ENCODE peak calls at places on chromosomes 13 and 19, in four cellular contexts. N is esophagus squamous epithelium, T is lower leg skin, P is ovary. B is an unnamed sample.

GRCh38 chr19:14385492-14385891 is 4.2 kb downstream of the ADGRE5 start:
- DNase-seq in P (no peak), N (no peak), T (no peak), B (no peak)

GRCh38 chr19:39003188-39003587 is 27.6 kb upstream of the FBXO17 start:
- DNase-seq in P (no peak), N (no peak), T (no peak), B (no peak)

GRCh38 chr13:79562557-79562956 is 81.6 kb downstream of the NDFIP2 start:
- DNase-seq in T (no peak), N (no peak), P (no peak), B (no peak)

GRCh38 chr19:15673176-15673654 is 328 bp downstream of the CYP4F12 start:
- DNase-seq in N (no peak), P (no peak), T (no peak), B (peak)

GRCh38 chr13:58964048-58964447 is 1199.7 kb downstream of the DIAPH3 start:
- DNase-seq in N (no peak), P (no peak), T (no peak), B (no peak)

GRCh38 chr19:7705387-7706187 is 3.7 kb upstream of the FCER2 start:
- DNase-seq in P (no peak), N (no peak), T (peak), B (no peak)

GRCh38 chr13:107864543-107865460 is 350.5 kb downstream of the LIG4 start:
- DNase-seq in T (no peak), N (no peak), P (no peak), B (no peak)

GRCh38 chr19:5036733-5037681 is 68.1 kb downstream of the KDM4B start:
- DNase-seq in P (peak), T (no peak), N (no peak), B (peak)

GRCh38 chr13:27004389-27004788 is 167.2 kb downstream of the USP12 start:
- DNase-seq in P (no peak), N (no peak), T (peak), B (no peak)

GRCh38 chr19:41945135-41945766 is 13.9 kb downstream of the RABAC1 start:
- DNase-seq in T (no peak), N (peak), P (no peak), B (no peak)

GRCh38 chr19:44949550-44949949 is 3.7 kb downstream of the APOC2 start:
- DNase-seq in N (no peak), P (no peak), T (no peak), B (no peak)

GRCh38 chr19:44948763-44949374 is 3.0 kb downstream of the APOC2 start:
- DNase-seq in N (no peak), P (no peak), T (no peak), B (no peak)

GRCh38 chr19:44954278-44954648 is 917 bp upstream of the CLPTM1 start:
- DNase-seq in N (no peak), T (no peak), P (no peak), B (no peak)

GRCh38 chr19:44948237-44948636 is 2.4 kb downstream of the APOC2 start:
- DNase-seq in P (no peak), T (no peak), N (no peak), B (peak)

GRCh38 chr19:44951179-44952159 is 3.7 kb upstream of the CLPTM1 start:
- DNase-seq in T (no peak), N (no peak), P (peak), B (no peak)
- H3K4me3 ChIP-seq in T (no peak), N (no peak), P (no peak), B (no peak)

GRCh38 chr13:48412881-48413351 is at the start of gene LPAR6:
- DNase-seq in P (no peak), T (no peak), N (no peak), B (no peak)
- TF ChIP-seq POLR2A in P (peak), T (no peak), N (peak), B (peak)

DNA sequence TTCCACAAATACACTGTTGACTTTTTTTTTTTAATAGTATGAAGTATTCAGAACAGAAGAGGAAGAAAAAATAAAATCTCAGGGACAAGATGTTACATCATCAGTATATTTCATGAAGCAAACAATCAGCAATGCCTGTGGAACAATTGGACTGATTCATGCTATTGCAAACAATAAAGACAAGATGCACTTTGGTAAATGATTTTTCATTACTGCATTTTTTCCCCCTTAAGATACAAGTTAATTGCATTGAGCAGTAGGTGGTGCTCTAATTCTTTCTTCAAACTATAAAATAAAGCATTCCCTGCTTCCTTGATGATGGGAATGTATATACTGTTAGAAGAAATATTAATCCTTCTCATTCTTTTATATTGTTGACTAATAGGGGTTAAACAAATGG is 17.1 kb downstream of the UCHL3 start:
- DNase-seq in P (no peak), N (no peak), T (no peak), B (no peak)
- TF ChIP-seq CTCF in P (no peak), N (peak), T (no peak), B (peak)

GRCh38 chr19:1875646-1876493 is 9.4 kb downstream of the ABHD17A start:
- DNase-seq in T (peak), N (no peak), P (peak), B (peak)

GRCh38 chr19:1871630-1872029 is 8.3 kb upstream of the KLF16 start:
- DNase-seq in P (no peak), N (no peak), T (no peak), B (no peak)

GRCh38 chr19:1874554-1875185 is 10.6 kb downstream of the ABHD17A start:
- DNase-seq in T (no peak), N (no peak), P (no peak), B (no peak)

GRCh38 chr19:1872807-1873523 is 9.6 kb upstream of the KLF16 start:
- DNase-seq in N (no peak), T (no peak), P (no peak), B (no peak)

GRCh38 chr19:1873524-1874473 is 10.4 kb upstream of the KLF16 start:
- DNase-seq in N (no peak), T (peak), P (peak), B (peak)
- H3K4me3 ChIP-seq in N (peak), T (no peak), P (peak), B (peak)

GRCh38 chr13:44989071-44989889 is at the start of the genes GPALPP1 and NUFIP1:
- DNase-seq in T (peak), P (peak), N (peak), B (peak)
- TF ChIP-seq POLR2A in T (no peak), P (peak), N (peak), B (peak)

DNA sequence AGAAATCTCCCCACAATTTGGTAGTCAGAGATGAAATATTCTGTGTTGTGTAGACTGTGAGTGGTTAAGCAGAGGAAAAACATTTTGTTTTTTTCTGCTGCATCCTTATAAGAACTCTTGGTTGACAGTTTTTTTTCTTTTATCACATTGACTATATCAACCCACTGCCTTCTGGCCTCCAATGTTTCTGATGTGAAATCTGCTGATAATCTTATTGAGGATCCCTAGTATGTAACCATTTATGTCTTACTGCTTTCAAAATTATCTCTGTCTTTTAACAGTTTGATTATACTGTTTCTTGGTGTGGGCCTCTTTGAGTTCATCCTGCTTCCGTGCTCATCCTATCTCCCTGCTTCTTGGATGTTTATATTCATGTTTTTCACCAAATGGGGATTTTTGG is 316.9 kb downstream of the MTUS2 start:
- DNase-seq in N (no peak), T (no peak), P (no peak), B (no peak)
- TF ChIP-seq CTCF in N (no peak), T (no peak), P (no peak), B (no peak)

GRCh38 chr19:49930483-49931011 is 1.2 kb upstream of the NUP62 start:
- DNase-seq in N (no peak), P (peak), T (no peak), B (peak)
- H3K4me3 ChIP-seq in N (peak), P (no peak), T (no peak), B (peak)

GRCh38 chr13:110910013-110910890 is 4.6 kb downstream of the ANKRD10 start:
- DNase-seq in N (no peak), P (no peak), T (no peak), B (no peak)

GRCh38 chr13:110904748-110905147 is 10.1 kb downstream of the ANKRD10 start:
- DNase-seq in T (no peak), N (no peak), P (no peak), B (no peak)

GRCh38 chr13:110907301-110907700 is 7.6 kb downstream of the ANKRD10 start:
- DNase-seq in P (no peak), T (no peak), N (no peak), B (no peak)

GRCh38 chr13:110911880-110912279 is 3.0 kb downstream of the ANKRD10 start:
- DNase-seq in T (no peak), P (no peak), N (no peak), B (no peak)

DNA sequence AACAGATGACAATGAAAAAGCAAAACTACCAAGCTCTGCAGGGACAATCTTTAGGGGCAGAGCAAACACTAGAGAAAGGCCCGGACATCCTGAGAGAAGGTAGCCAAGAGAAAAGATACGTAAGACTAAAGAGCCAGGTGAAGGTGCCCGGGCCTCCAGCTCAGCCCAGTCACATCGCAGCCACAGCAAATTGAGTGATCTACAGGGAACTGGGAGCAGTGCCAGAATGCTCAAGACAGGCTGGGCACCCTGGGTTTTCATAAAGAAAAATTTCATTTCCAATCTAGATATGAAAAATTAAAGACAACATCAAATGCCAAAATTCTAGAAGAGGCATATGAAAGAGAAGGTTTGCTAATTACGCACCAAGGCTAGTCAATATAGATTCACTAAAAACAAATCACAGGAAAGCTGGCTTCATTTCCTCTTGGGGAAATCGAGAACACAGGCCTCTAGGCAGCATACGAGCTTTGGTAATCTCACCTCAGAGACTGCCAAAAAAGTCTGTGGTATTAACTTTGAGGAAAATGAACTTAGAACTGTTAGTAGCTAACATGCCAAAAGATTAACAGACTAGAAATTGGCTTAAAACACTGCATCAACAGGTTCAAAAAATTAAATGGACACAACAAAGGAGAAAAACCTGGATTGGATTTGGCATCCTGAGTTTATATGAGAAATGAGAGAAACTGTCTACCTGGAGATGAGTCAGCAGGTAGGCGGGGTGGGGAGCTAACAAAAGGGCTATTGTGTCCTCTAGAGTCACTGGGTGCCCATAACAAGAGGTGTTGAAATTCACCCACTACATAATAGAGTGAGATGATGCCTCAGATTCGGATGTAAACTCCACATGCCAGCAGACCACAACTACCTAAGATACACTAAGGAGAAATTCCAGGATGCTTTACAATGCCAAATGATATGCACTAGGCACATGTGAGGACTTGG is 6.6 kb downstream of the ANKRD10 start:
- DNase-seq in T (no peak), N (no peak), P (no peak), B (no peak)
- TF ChIP-seq POLR2A in T (no peak), N (no peak), P (no peak), B (no peak)

GRCh38 chr19:51568456-51568855 is 2.6 kb upstream of the ZNF175 start:
- DNase-seq in T (no peak), P (no peak), N (no peak), B (no peak)

GRCh38 chr19:51566489-51567100 is 4.5 kb upstream of the ZNF175 start:
- DNase-seq in P (no peak), T (no peak), N (no peak), B (no peak)

GRCh38 chr19:51565583-51565982 is 5.5 kb upstream of the ZNF175 start:
- DNase-seq in T (no peak), N (no peak), P (no peak), B (no peak)

GRCh38 chr19:51567583-51567982 is 3.5 kb upstream of the ZNF175 start:
- DNase-seq in T (no peak), P (no peak), N (no peak), B (no peak)

GRCh38 chr19:51564791-51565190 is 6.3 kb upstream of the ZNF175 start:
- DNase-seq in P (no peak), N (no peak), T (no peak), B (no peak)
- TF ChIP-seq CTCF in P (no peak), N (no peak), T (no peak), B (no peak)

DNA sequence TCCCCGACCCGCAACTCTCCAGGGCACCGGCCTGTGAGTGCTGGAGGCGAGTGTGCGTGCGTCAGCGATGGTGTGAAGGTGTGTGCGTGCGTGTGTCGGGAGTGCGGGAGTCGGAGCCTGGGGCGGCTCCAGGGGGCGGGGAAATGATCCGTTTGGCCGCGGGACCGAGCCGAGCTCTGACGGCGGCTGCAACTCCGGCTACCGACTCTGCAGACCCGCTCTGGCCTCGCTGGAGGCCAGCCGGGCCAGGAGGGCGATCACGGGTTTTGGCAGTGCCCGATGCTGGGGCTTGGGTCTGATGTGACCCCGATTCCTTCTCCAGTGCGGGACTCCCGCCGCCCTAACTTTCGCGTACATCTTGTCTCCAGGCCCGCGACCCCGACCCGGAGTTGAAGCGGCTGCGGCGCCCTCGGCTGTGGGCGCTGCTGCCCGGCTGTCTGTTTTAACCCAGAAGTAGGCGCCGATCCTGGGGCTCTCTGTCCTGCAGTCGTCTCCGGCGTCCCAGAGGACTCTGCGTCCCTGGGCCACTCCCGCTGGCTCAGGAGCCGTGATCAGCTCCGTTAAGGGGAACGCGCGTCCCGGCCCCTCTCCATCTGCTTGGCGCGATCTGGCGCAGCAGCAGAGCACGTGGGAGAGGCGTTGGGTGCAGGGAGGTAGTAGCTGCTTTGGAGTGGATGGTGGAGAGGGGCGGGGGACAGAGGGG is 1.2 kb downstream of the CHST8 start:
- DNase-seq in P (no peak), N (no peak), T (no peak), B (no peak)
- H3K4me3 ChIP-seq in P (no peak), N (peak), T (no peak), B (peak)

B was measured in right lobe of liver.